ENCODE peak calls at places on chromosomes 12 and 14, in four cellular contexts. C is A549, T is WTC11, W is K562. K is an unnamed sample.
A peak's percentile ranks its signal among the peaks of the same experiment; 100 is the strongest.

GRCh38 chr14:30779210-30779609 is 95.1 kb upstream of the COCH start:
- DNase-seq in C (peak; percentile 4), T (no peak), W (no peak), K (no peak)

GRCh38 chr12:1534708-1535107 is 59.7 kb downstream of the FBXL14 start:
- DNase-seq in C (no peak), T (no peak), W (no peak), K (no peak)

GRCh38 chr14:100610511-100611217 is 23.4 kb upstream of the BEGAIN start:
- DNase-seq in C (peak; percentile 34), T (no peak), W (no peak), K (no peak)

GRCh38 chr14:54529811-54530210 is 20.1 kb downstream of the CGRRF1 start:
- DNase-seq in C (no peak), T (no peak), W (no peak), K (no peak)

GRCh38 chr14:91322623-91323022 is 78.1 kb upstream of the GPR68 start:
- DNase-seq in C (no peak), T (no peak), W (no peak), K (no peak)

GRCh38 chr14:74517731-74518130 is 24.2 kb downstream of the ISCA2 start:
- DNase-seq in C (no peak), T (no peak), W (no peak), K (no peak)

GRCh38 chr14:88829685-88830302 is 5.3 kb downstream of the TTC8 start:
- DNase-seq in C (no peak), T (no peak), W (no peak), K (no peak)

GRCh38 chr12:114189266-114189665 is 216.7 kb downstream of the TBX5 start:
- DNase-seq in C (no peak), T (no peak), W (no peak), K (no peak)

GRCh38 chr14:53470351-53471043 is 317.4 kb upstream of the DDHD1 start:
- DNase-seq in C (no peak), T (no peak), W (no peak), K (peak; percentile 12)

GRCh38 chr14:93953263-93953662 is 23.1 kb downstream of the ASB2 start:
- DNase-seq in C (no peak), T (peak; percentile 50), W (no peak), K (peak; percentile 50)

GRCh38 chr12:9331218-9331626 is 123.0 kb upstream of the PZP start:
- DNase-seq in C (peak; percentile 49), T (peak; percentile 83), W (peak; percentile 37), K (peak; percentile 44)

GRCh38 chr12:75727577-75727976 is 216.2 kb upstream of the KRR1 start:
- DNase-seq in C (peak; percentile 31), T (peak; percentile 41), W (no peak), K (peak; percentile 18)

GRCh38 chr12:8661016-8661415 is 1.6 kb downstream of the MFAP5 start:
- DNase-seq in C (no peak), T (no peak), W (no peak), K (no peak)

GRCh38 chr14:89000007-89000942 is 175.8 kb downstream of the TTC8 start:
- DNase-seq in C (peak; percentile 96), T (peak; percentile 19), W (peak; percentile 56), K (peak; percentile 29)

GRCh38 chr14:91727121-91727520 is 4.8 kb downstream of the CATSPERB start:
- DNase-seq in C (no peak), T (no peak), W (no peak), K (no peak)

GRCh38 chr14:37078131-37078530 is 94.3 kb downstream of the SLC25A21 start:
- DNase-seq in C (no peak), T (no peak), W (no peak), K (no peak)

GRCh38 chr12:131989021-131989420 is 39.3 kb downstream of the EP400 start:
- DNase-seq in C (no peak), T (no peak), W (no peak), K (no peak)
- TF ChIP-seq HMGXB4 in C (no peak), T (no peak), W (no peak), K (no peak)

DNA sequence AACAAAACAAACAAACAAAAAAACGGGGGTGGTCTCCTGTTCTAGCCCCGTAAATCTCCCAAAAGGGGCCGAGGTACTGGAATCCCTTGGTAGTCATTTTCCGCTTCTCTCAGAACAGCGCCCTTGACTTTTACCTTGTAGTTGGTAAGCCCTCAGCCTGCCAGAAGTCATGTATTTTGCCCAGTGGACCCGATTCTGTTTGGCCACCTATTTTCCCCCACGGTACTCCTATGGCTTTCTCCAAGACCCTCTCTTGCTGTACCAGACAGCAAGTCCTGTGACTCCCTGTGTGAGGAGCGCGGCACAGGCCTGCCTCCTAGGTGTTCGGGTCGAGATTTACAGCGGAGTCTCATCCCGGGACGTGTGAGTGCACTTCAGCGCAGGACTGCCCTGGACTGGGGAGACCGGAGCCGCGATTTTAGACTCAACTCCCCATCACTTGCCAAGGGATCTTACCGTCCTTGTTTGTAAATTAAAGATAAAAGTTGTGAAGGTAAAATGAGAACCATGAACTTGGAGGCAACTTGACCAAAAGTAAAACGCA is 1.1 kb upstream of the MBD6 start:
- DNase-seq in C (peak; percentile 70), T (peak; percentile 46), W (no peak), K (peak; percentile 72)
- TF ChIP-seq HMGXB4 in C (no peak), T (no peak), W (no peak), K (no peak)

GRCh38 chr14:63940387-63940786 is 87.6 kb downstream of the SYNE2 start:
- DNase-seq in C (no peak), T (no peak), W (no peak), K (no peak)
- TF ChIP-seq HMGXB4 in C (no peak), T (no peak), W (no peak), K (no peak)

DNA sequence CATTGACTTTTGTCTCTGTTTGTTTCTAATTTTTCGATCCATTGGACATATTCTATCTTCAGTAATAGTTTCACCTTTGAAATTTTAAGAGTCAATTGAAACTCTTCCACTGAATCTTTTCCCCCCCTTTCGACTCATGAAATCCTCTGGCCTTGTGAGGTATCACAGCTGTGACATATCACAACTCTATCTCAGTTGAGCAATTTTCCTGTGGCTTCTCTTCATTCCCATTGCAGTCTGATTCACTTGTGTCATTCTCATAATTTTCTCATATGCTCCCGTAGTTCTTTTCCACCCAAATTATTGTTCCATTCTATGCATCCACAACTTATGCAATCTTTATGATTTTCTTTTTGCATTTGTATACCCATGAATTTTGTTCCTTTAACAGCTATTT is 261.6 kb downstream of the DACT1 start:
- DNase-seq in C (peak; percentile 6), T (no peak), W (no peak), K (no peak)
- TF ChIP-seq HMGXB4 in C (no peak), T (no peak), W (no peak), K (no peak)

GRCh38 chr12:27081668-27082091 is 698 bp downstream of the C12orf71 start:
- DNase-seq in C (peak; percentile 41), T (peak; percentile 25), W (peak; percentile 20), K (peak; percentile 10)

GRCh38 chr12:27085654-27086053 is 3.3 kb upstream of the C12orf71 start:
- DNase-seq in C (no peak), T (no peak), W (no peak), K (no peak)

DNA sequence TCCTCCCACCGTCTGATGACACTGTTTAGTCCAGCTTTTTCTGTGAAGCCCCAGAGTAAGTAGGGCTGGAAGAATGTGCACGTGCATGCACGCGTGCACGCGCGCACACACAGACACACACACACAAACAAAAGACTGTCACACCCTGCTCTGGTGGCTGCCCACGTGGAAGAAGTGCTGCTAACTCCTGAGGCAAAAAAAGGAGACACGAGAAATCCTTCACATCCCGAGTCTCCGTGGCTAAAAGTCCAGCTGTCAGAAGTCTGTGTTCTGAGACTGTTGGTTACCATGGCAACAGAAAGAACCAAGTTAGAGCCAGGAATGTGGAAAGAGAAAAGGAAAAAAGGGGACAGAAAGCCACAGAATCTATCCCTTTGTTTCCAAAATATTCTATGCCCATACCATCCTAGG is 1.5 kb upstream of the C12orf71 start:
- DNase-seq in C (no peak), T (no peak), W (no peak), K (no peak)
- TF ChIP-seq HMGXB4 in C (no peak), T (no peak), W (no peak), K (no peak)

GRCh38 chr14:49867831-49868719 is 15.5 kb upstream of the NEMF start:
- DNase-seq in C (peak; percentile 98), T (peak; percentile 96), W (peak; percentile 90), K (peak; percentile 82)

GRCh38 chr14:49865431-49865859 is 12.9 kb upstream of the NEMF start:
- DNase-seq in C (peak; percentile 75), T (peak; percentile 85), W (no peak), K (peak; percentile 48)

GRCh38 chr14:49870908-49871307 is 18.3 kb upstream of the NEMF start:
- DNase-seq in C (no peak), T (no peak), W (no peak), K (no peak)

GRCh38 chr14:49863483-49864262 is 11.1 kb upstream of the NEMF start:
- DNase-seq in C (no peak), T (no peak), W (peak; percentile 52), K (no peak)

GRCh38 chr14:49868720-49869114 is 16.1 kb upstream of the NEMF start:
- DNase-seq in C (no peak), T (no peak), W (no peak), K (no peak)
- TF ChIP-seq HMGXB4 in C (no peak), T (no peak), W (no peak), K (no peak)

GRCh38 chr12:89156862-89157262 is 195.4 kb downstream of the DUSP6 start:
- DNase-seq in C (no peak), T (no peak), W (no peak), K (no peak)
- TF ChIP-seq HMGXB4 in C (no peak), T (no peak), W (no peak), K (no peak)

GRCh38 chr14:64729386-64730060 is 25.3 kb downstream of the PLEKHG3 start:
- DNase-seq in C (no peak), T (no peak), W (no peak), K (no peak)
- TF ChIP-seq HMGXB4 in C (no peak), T (no peak), W (no peak), K (no peak)

GRCh38 chr12:120980800-120981368 is 2.5 kb downstream of the HNF1A start:
- DNase-seq in C (peak; percentile 85), T (no peak), W (no peak), K (no peak)

GRCh38 chr12:120977531-120978295 is 630 bp upstream of the HNF1A start:
- DNase-seq in C (no peak), T (no peak), W (no peak), K (no peak)

GRCh38 chr12:120979862-120980696 is 1.7 kb downstream of the HNF1A start:
- DNase-seq in C (peak; percentile 82), T (peak; percentile 38), W (no peak), K (peak; percentile 86)

GRCh38 chr12:120979220-120979861 is 998 bp downstream of the HNF1A start:
- DNase-seq in C (no peak), T (no peak), W (no peak), K (no peak)

GRCh38 chr12:120978296-120979219 is at the start of gene HNF1A:
- DNase-seq in C (peak; percentile 67), T (no peak), W (no peak), K (peak; percentile 95)
- TF ChIP-seq HMGXB4 in C (no peak), T (no peak), W (no peak), K (peak; percentile 22)